ENCODE peak calls at places on chromosomes 11 and 22, in four cellular contexts. C, H, E and B are unnamed samples.
A peak's percentile ranks its signal among the peaks of the same experiment; 100 is the strongest.

GRCh38 chr11:35365395-35365794 is 54.0 kb downstream of the SLC1A2 start:
- DNase-seq in C (no peak), H (no peak), E (no peak), B (no peak)

GRCh38 chr11:96196074-96196787 is 146.8 kb downstream of the MAML2 start:
- DNase-seq in C (no peak), H (no peak), E (no peak), B (no peak)

GRCh38 chr11:111409915-111410314 is 30.8 kb upstream of the POU2AF1 start:
- DNase-seq in C (no peak), H (peak; percentile 60), E (no peak), B (no peak)

GRCh38 chr22:36871669-36872081 is 10.9 kb downstream of the NCF4 start:
- DNase-seq in C (no peak), H (no peak), E (no peak), B (no peak)

GRCh38 chr11:69640260-69640994 is 529 bp upstream of the CCND1 start:
- DNase-seq in C (peak; percentile 52), H (peak; percentile 84), E (no peak), B (no peak)

GRCh38 chr11:85875505-85875904 is 20.3 kb downstream of the CCDC83 start:
- DNase-seq in C (peak; percentile 31), H (no peak), E (no peak), B (no peak)

GRCh38 chr11:121117753-121118152 is 16.7 kb downstream of the TECTA start:
- DNase-seq in C (no peak), H (no peak), E (no peak), B (no peak)

GRCh38 chr11:126465573-126466287 is 110.2 kb downstream of the ST3GAL4 start:
- DNase-seq in C (no peak), H (no peak), E (no peak), B (no peak)

GRCh38 chr11:125091247-125091876 is 20.1 kb downstream of the TMEM218 start:
- DNase-seq in C (peak; percentile 78), H (peak; percentile 85), E (peak; percentile 84), B (peak; percentile 66)

GRCh38 chr11:120119121-120119520 is 18.8 kb downstream of the TRIM29 start:
- DNase-seq in C (no peak), H (no peak), E (no peak), B (no peak)

GRCh38 chr11:30244255-30244654 is 13.4 kb downstream of the FSHB start:
- DNase-seq in C (peak; percentile 16), H (peak; percentile 7), E (no peak), B (no peak)

GRCh38 chr22:35663371-35663770 is 15.1 kb downstream of the APOL6 start:
- DNase-seq in C (peak; percentile 70), H (no peak), E (no peak), B (no peak)

GRCh38 chr11:133928628-133929059 is 28.1 kb downstream of the IGSF9B start:
- DNase-seq in C (peak; percentile 74), H (peak; percentile 61), E (no peak), B (no peak)

GRCh38 chr11:10695821-10696220 is 2.3 kb upstream of the IRAG1 start:
- DNase-seq in C (peak; percentile 72), H (no peak), E (no peak), B (no peak)

GRCh38 chr22:47076758-47077157 is 314.3 kb downstream of the TBC1D22A start:
- DNase-seq in C (no peak), H (no peak), E (no peak), B (no peak)

GRCh38 chr22:39205344-39206021 is 39.3 kb downstream of the PDGFB start:
- DNase-seq in C (peak; percentile 76), H (no peak), E (no peak), B (no peak)

GRCh38 chr11:67283490-67283963 is 5.6 kb upstream of the ANKRD13D start:
- DNase-seq in C (no peak), H (no peak), E (no peak), B (no peak)